ENCODE peak calls at places on chromosomes 7 and 10, in four cellular contexts. Y is GM12878, F is neural progenitor cell, J is neuronal stem cell. U is an unnamed sample.

GRCh38 chr7:23210502-23210901 is 28.7 kb downstream of the NUP42 start:
- DNase-seq in Y (no peak), F (no peak), J (no peak), U (no peak)

GRCh38 chr7:133293390-133294110 is 40.7 kb downstream of the EXOC4 start:
- DNase-seq in Y (no peak), F (no peak), J (no peak), U (no peak)

GRCh38 chr10:95229724-95230627 is 35.9 kb downstream of the ACSM6 start:
- DNase-seq in Y (no peak), F (peak; percentile 64), J (peak; percentile 23), U (no peak)

GRCh38 chr7:74134117-74134539 is 40.0 kb upstream of the EIF4H start:
- DNase-seq in Y (no peak), F (no peak), J (no peak), U (no peak)

GRCh38 chr7:75881436-75882095 is 2.7 kb downstream of the RHBDD2 start:
- DNase-seq in Y (no peak), F (peak; percentile 78), J (no peak), U (no peak)

GRCh38 chr7:150719960-150720891 is 3.8 kb downstream of the GIMAP1 start:
- DNase-seq in Y (no peak), F (no peak), J (no peak), U (no peak)

GRCh38 chr7:149257146-149257545 is 4.8 kb upstream of the ZNF783 start:
- DNase-seq in Y (no peak), F (no peak), J (no peak), U (no peak)

GRCh38 chr10:122282253-122282671 is 11.2 kb downstream of the BTBD16 start:
- DNase-seq in Y (no peak), F (no peak), J (no peak), U (no peak)

GRCh38 chr10:32692174-32692573 is 246.2 kb downstream of the CCDC7 start:
- DNase-seq in Y (no peak), F (peak; percentile 2), J (no peak), U (no peak)

GRCh38 chr7:36658603-36659516 is 65.4 kb downstream of the AOAH start:
- DNase-seq in Y (no peak), F (peak; percentile 93), J (peak; percentile 89), U (no peak)

GRCh38 chr10:36023939-36024338 is 381.8 kb upstream of the FZD8 start:
- DNase-seq in Y (no peak), F (peak; percentile 9), J (no peak), U (no peak)

GRCh38 chr7:47482013-47482761 is 99.7 kb downstream of the TNS3 start:
- DNase-seq in Y (no peak), F (no peak), J (no peak), U (no peak)

GRCh38 chr10:63915240-63915639 is 394.0 kb downstream of the REEP3 start:
- DNase-seq in Y (no peak), F (no peak), J (no peak), U (no peak)

GRCh38 chr7:81492910-81493309 is 276.9 kb downstream of the HGF start:
- DNase-seq in Y (no peak), F (no peak), J (no peak), U (no peak)

GRCh38 chr7:66377714-66378113 is 172.6 kb downstream of the TPST1 start:
- DNase-seq in Y (no peak), F (no peak), J (no peak), U (no peak)

GRCh38 chr10:82148764-82149163 is 273.8 kb downstream of the NRG3 start:
- DNase-seq in Y (no peak), F (no peak), J (no peak), U (no peak)

GRCh38 chr10:92880233-92880861 is 32.0 kb downstream of the EXOC6 start:
- DNase-seq in Y (no peak), F (peak; percentile 59), J (peak; percentile 12), U (no peak)

GRCh38 chr10:130301026-130301892 is 165.1 kb downstream of the GLRX3 start:
- DNase-seq in Y (no peak), F (no peak), J (no peak), U (no peak)

DNA sequence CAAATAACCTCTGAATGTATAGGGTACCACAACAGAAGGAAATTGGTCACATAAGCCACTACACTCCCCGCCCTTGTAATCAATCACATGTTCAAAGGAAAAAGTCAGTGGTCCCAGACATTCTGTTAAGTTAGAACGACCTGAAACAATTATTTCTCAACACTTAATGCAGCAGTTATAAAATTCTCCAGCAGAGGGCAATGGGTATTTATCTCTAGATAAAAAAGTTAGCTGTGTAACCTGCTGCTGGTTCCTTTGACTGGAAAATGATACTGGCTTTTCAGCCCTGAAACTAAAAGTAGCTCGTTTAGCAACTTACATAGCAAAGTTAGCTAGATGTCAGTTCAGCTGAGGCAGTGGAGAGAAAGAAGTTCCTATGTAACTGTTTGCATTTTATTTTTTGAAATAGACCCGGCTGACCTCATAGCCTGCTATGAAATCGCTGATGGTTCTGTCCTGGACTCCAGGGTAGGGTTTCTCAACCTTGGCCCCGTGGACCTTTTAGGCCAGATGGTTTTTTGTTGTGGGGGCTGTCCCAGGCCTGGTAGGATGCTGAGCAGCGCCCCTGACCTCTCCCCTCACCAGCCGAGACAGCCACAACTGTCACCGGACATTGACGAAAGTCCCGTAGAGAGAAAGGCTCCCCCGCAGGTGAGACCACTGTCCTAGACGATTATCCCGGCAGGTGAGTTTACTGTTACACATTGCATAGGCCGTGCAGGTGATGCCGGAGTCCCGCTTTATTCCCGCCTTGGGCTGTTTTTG is 40.2 kb upstream of the PROSER2 start:
- DNase-seq in Y (peak; percentile 35), F (peak; percentile 76), J (peak; percentile 56), U (no peak)
- H3K4me3 ChIP-seq in Y (no peak overlapping the region), F (no peak overlapping the region), J (no peak overlapping the region), U (no peak overlapping the region)

DNA sequence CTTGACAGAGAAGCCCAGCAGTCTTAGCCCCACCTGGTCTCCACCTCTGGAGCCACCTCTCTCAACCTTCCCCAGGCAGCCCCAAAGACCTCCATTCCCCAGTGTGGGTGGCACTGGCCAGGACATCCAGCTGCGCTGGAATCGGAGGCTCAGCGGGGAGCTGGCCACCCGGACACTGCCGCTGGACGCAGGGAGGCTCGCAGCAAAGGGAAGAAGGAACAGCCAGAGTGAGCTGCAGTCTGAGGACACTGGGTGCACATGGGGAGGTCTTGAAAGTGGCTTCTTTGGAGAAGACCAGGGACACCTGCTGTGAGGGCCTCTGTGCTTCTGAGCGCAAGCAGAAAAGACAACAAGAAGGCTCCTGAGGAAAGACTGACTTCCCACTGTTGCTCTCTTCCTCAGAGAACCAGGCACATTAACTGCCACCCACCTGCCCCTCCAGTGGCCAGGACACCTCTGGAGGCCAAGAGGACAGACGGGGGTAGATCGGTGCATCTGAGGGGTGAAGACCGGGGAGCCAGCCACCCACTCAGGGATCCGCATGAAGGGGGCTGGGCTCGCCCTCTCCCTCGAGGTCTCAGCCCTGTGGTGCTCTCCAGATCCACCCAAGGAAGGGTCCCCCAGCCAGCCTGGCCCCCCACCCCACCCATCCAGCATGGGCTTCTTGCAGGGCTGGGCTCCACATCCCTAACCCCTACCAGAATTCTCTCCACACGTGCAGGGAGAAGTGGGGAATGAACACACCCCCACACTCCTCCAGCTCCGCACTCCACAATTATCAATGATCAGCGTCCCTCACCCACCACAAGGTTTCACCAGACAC is 1.8 kb downstream of the CAMK2B start:
- DNase-seq in Y (no peak), F (no peak), J (no peak), U (no peak)
- H3K4me3 ChIP-seq in Y (no peak overlapping the region), F (no peak overlapping the region), J (no peak overlapping the region), U (no peak overlapping the region)

GRCh38 chr7:56051053-56051338 is 248 bp downstream of the PSPH start:
- DNase-seq in Y (no peak), F (no peak), J (no peak), U (no peak)

GRCh38 chr7:56048245-56048644 is 3.0 kb downstream of the PSPH start:
- DNase-seq in Y (no peak), F (no peak), J (no peak), U (no peak)

GRCh38 chr7:56051339-56052191 is at the start of the genes CCT6A and PSPH:
- DNase-seq in Y (peak; percentile 87), F (peak; percentile 98), J (peak; percentile 95), U (peak; percentile 98)

GRCh38 chr7:56053993-56054392 is 2.4 kb downstream of the CCT6A start:
- DNase-seq in Y (no peak), F (no peak), J (no peak), U (no peak)

GRCh38 chr7:56053379-56053778 is 1.8 kb downstream of the CCT6A start:
- DNase-seq in Y (no peak), F (no peak), J (no peak), U (no peak)
- H3K4me3 ChIP-seq in Y (peak overlapping the region; percentile 64), F (peak overlapping the region; percentile 76), J (no peak overlapping the region), U (peak overlapping the region; percentile 98)

GRCh38 chr7:50607524-50608125 is 42.4 kb upstream of the DDC start:
- DNase-seq in Y (no peak), F (no peak), J (no peak), U (no peak)
- H3K4me3 ChIP-seq in Y (no peak overlapping the region), F (no peak overlapping the region), J (no peak overlapping the region), U (no peak overlapping the region)

GRCh38 chr10:44981172-44982113 is 2.8 kb upstream of the DEPP1 start:
- DNase-seq in Y (no peak), F (no peak), J (no peak), U (no peak)
- H3K4me3 ChIP-seq in Y (no peak overlapping the region), F (no peak overlapping the region), J (peak overlapping the region; percentile 0), U (no peak overlapping the region)

GRCh38 chr10:77290528-77291155 is 347.0 kb downstream of the KCNMA1 start:
- DNase-seq in Y (no peak), F (no peak), J (no peak), U (no peak)
- H3K4me3 ChIP-seq in Y (no peak overlapping the region), F (no peak overlapping the region), J (no peak overlapping the region), U (no peak overlapping the region)